ENCODE peak calls at places on chromosome 7, in five cellular contexts. One of them, this sample, is unnamed.

GRCh38 chr7:131945948-131946525 is 389.6 kb upstream of the PODXL start:
- DNase-seq in C1 segment of cervical spinal cord: no peak
- DNase-seq in SK-N-SH: peak
- DNase-seq in astrocyte of the hippocampus: no peak
- DNase-seq in activated naive CD8-positive, alpha-beta T cell treated with anti-CD3 and anti-CD28 coated beads, Interleukin-2, amount 50 U/mL, for 24 hours: no peak
- DNase-seq in this sample: no peak

GRCh38 chr7:37282093-37282444 is 166.6 kb downstream of the ELMO1 start:
- DNase-seq in astrocyte of the hippocampus: no peak
- DNase-seq in SK-N-SH: no peak
- DNase-seq in activated naive CD8-positive, alpha-beta T cell treated with anti-CD3 and anti-CD28 coated beads, Interleukin-2, amount 50 U/mL, for 24 hours: no peak
- DNase-seq in C1 segment of cervical spinal cord: no peak
- DNase-seq in this sample: no peak

GRCh38 chr7:66905689-66906088 is 15.3 kb upstream of the TMEM248 start:
- DNase-seq in astrocyte of the hippocampus: no peak
- DNase-seq in SK-N-SH: no peak
- DNase-seq in C1 segment of cervical spinal cord: no peak
- DNase-seq in activated naive CD8-positive, alpha-beta T cell treated with anti-CD3 and anti-CD28 coated beads, Interleukin-2, amount 50 U/mL, for 24 hours: no peak
- DNase-seq in this sample: no peak

GRCh38 chr7:158812684-158813083 is 16.6 kb downstream of the ESYT2 start:
- DNase-seq in C1 segment of cervical spinal cord: no peak
- DNase-seq in SK-N-SH: no peak
- DNase-seq in activated naive CD8-positive, alpha-beta T cell treated with anti-CD3 and anti-CD28 coated beads, Interleukin-2, amount 50 U/mL, for 24 hours: peak
- DNase-seq in astrocyte of the hippocampus: no peak
- DNase-seq in this sample: no peak

GRCh38 chr7:47392241-47392759 is 189.6 kb downstream of the TNS3 start:
- DNase-seq in activated naive CD8-positive, alpha-beta T cell treated with anti-CD3 and anti-CD28 coated beads, Interleukin-2, amount 50 U/mL, for 24 hours: no peak
- DNase-seq in SK-N-SH: no peak
- DNase-seq in astrocyte of the hippocampus: peak
- DNase-seq in C1 segment of cervical spinal cord: no peak
- DNase-seq in this sample: no peak

GRCh38 chr7:23593706-23594105 is 3.5 kb upstream of the CCDC126 start:
- DNase-seq in astrocyte of the hippocampus: no peak
- DNase-seq in SK-N-SH: no peak
- DNase-seq in C1 segment of cervical spinal cord: no peak
- DNase-seq in activated naive CD8-positive, alpha-beta T cell treated with anti-CD3 and anti-CD28 coated beads, Interleukin-2, amount 50 U/mL, for 24 hours: no peak
- DNase-seq in this sample: no peak

GRCh38 chr7:50739744-50740455 is 42.8 kb downstream of the GRB10 start:
- DNase-seq in activated naive CD8-positive, alpha-beta T cell treated with anti-CD3 and anti-CD28 coated beads, Interleukin-2, amount 50 U/mL, for 24 hours: peak
- DNase-seq in C1 segment of cervical spinal cord: no peak
- DNase-seq in SK-N-SH: no peak
- DNase-seq in astrocyte of the hippocampus: peak
- DNase-seq in this sample: no peak

GRCh38 chr7:2210551-2211258 is 22.0 kb downstream of the MAD1L1 start:
- DNase-seq in C1 segment of cervical spinal cord: no peak
- DNase-seq in astrocyte of the hippocampus: no peak
- DNase-seq in SK-N-SH: no peak
- DNase-seq in activated naive CD8-positive, alpha-beta T cell treated with anti-CD3 and anti-CD28 coated beads, Interleukin-2, amount 50 U/mL, for 24 hours: no peak
- DNase-seq in this sample: no peak

GRCh38 chr7:22219036-22219435 is 137.9 kb downstream of the RAPGEF5 start:
- DNase-seq in activated naive CD8-positive, alpha-beta T cell treated with anti-CD3 and anti-CD28 coated beads, Interleukin-2, amount 50 U/mL, for 24 hours: no peak
- DNase-seq in C1 segment of cervical spinal cord: no peak
- DNase-seq in SK-N-SH: no peak
- DNase-seq in astrocyte of the hippocampus: no peak
- DNase-seq in this sample: peak

GRCh38 chr7:88291401-88292173 is 15.1 kb downstream of the STEAP4 start:
- DNase-seq in SK-N-SH: no peak
- DNase-seq in C1 segment of cervical spinal cord: no peak
- DNase-seq in activated naive CD8-positive, alpha-beta T cell treated with anti-CD3 and anti-CD28 coated beads, Interleukin-2, amount 50 U/mL, for 24 hours: no peak
- DNase-seq in astrocyte of the hippocampus: peak
- DNase-seq in this sample: no peak

GRCh38 chr7:24701232-24701898 is 55.9 kb downstream of the GSDME start:
- DNase-seq in C1 segment of cervical spinal cord: no peak
- DNase-seq in SK-N-SH: no peak
- DNase-seq in astrocyte of the hippocampus: peak
- DNase-seq in activated naive CD8-positive, alpha-beta T cell treated with anti-CD3 and anti-CD28 coated beads, Interleukin-2, amount 50 U/mL, for 24 hours: no peak
- DNase-seq in this sample: peak

GRCh38 chr7:108529341-108529740 is 3.4 kb upstream of the PNPLA8 start:
- DNase-seq in activated naive CD8-positive, alpha-beta T cell treated with anti-CD3 and anti-CD28 coated beads, Interleukin-2, amount 50 U/mL, for 24 hours: no peak
- DNase-seq in C1 segment of cervical spinal cord: no peak
- DNase-seq in SK-N-SH: no peak
- DNase-seq in astrocyte of the hippocampus: no peak
- DNase-seq in this sample: no peak

GRCh38 chr7:64463636-64464375 is 99.1 kb downstream of the ZNF680 start:
- DNase-seq in activated naive CD8-positive, alpha-beta T cell treated with anti-CD3 and anti-CD28 coated beads, Interleukin-2, amount 50 U/mL, for 24 hours: peak
- DNase-seq in astrocyte of the hippocampus: peak
- DNase-seq in C1 segment of cervical spinal cord: no peak
- DNase-seq in SK-N-SH: peak
- DNase-seq in this sample: peak

GRCh38 chr7:132240821-132241422 is 335.3 kb downstream of the PLXNA4 start:
- DNase-seq in activated naive CD8-positive, alpha-beta T cell treated with anti-CD3 and anti-CD28 coated beads, Interleukin-2, amount 50 U/mL, for 24 hours: no peak
- DNase-seq in C1 segment of cervical spinal cord: no peak
- DNase-seq in SK-N-SH: no peak
- DNase-seq in astrocyte of the hippocampus: no peak
- DNase-seq in this sample: no peak

GRCh38 chr7:130974169-130974568 is 240.2 kb upstream of the KLF14 start:
- DNase-seq in SK-N-SH: no peak
- DNase-seq in C1 segment of cervical spinal cord: no peak
- DNase-seq in astrocyte of the hippocampus: no peak
- DNase-seq in activated naive CD8-positive, alpha-beta T cell treated with anti-CD3 and anti-CD28 coated beads, Interleukin-2, amount 50 U/mL, for 24 hours: no peak
- DNase-seq in this sample: no peak

GRCh38 chr7:10079572-10079971 is 894.1 kb upstream of the PHF14 start:
- DNase-seq in astrocyte of the hippocampus: no peak
- DNase-seq in SK-N-SH: no peak
- DNase-seq in C1 segment of cervical spinal cord: no peak
- DNase-seq in activated naive CD8-positive, alpha-beta T cell treated with anti-CD3 and anti-CD28 coated beads, Interleukin-2, amount 50 U/mL, for 24 hours: no peak
- DNase-seq in this sample: no peak

GRCh38 chr7:27185708-27186449 is 847 bp upstream of the HOXA11 start:
- DNase-seq in SK-N-SH: no peak
- DNase-seq in activated naive CD8-positive, alpha-beta T cell treated with anti-CD3 and anti-CD28 coated beads, Interleukin-2, amount 50 U/mL, for 24 hours: no peak
- DNase-seq in astrocyte of the hippocampus: no peak
- DNase-seq in C1 segment of cervical spinal cord: no peak
- DNase-seq in this sample: no peak

GRCh38 chr7:116954443-116954838 is 1.1 kb downstream of the ST7 start:
- DNase-seq in astrocyte of the hippocampus: no peak
- DNase-seq in SK-N-SH: no peak
- DNase-seq in C1 segment of cervical spinal cord: no peak
- DNase-seq in activated naive CD8-positive, alpha-beta T cell treated with anti-CD3 and anti-CD28 coated beads, Interleukin-2, amount 50 U/mL, for 24 hours: no peak
- DNase-seq in this sample: no peak

GRCh38 chr7:116511552-116512523 is 12.3 kb downstream of the CAV2 start:
- DNase-seq in activated naive CD8-positive, alpha-beta T cell treated with anti-CD3 and anti-CD28 coated beads, Interleukin-2, amount 50 U/mL, for 24 hours: peak
- DNase-seq in C1 segment of cervical spinal cord: no peak
- DNase-seq in astrocyte of the hippocampus: peak
- DNase-seq in SK-N-SH: no peak
- DNase-seq in this sample: no peak

GRCh38 chr7:158774916-158775315 is 54.4 kb downstream of the ESYT2 start:
- DNase-seq in astrocyte of the hippocampus: no peak
- DNase-seq in activated naive CD8-positive, alpha-beta T cell treated with anti-CD3 and anti-CD28 coated beads, Interleukin-2, amount 50 U/mL, for 24 hours: no peak
- DNase-seq in C1 segment of cervical spinal cord: no peak
- DNase-seq in SK-N-SH: no peak
- DNase-seq in this sample: no peak

GRCh38 chr7:18792866-18793595 is 297.5 kb downstream of the HDAC9 start:
- DNase-seq in SK-N-SH: no peak
- DNase-seq in astrocyte of the hippocampus: peak
- DNase-seq in C1 segment of cervical spinal cord: no peak
- DNase-seq in activated naive CD8-positive, alpha-beta T cell treated with anti-CD3 and anti-CD28 coated beads, Interleukin-2, amount 50 U/mL, for 24 hours: no peak
- DNase-seq in this sample: no peak

GRCh38 chr7:87784424-87784823 is 91.7 kb downstream of the SLC25A40 start:
- DNase-seq in astrocyte of the hippocampus: no peak
- DNase-seq in C1 segment of cervical spinal cord: no peak
- DNase-seq in SK-N-SH: no peak
- DNase-seq in activated naive CD8-positive, alpha-beta T cell treated with anti-CD3 and anti-CD28 coated beads, Interleukin-2, amount 50 U/mL, for 24 hours: no peak
- DNase-seq in this sample: no peak

GRCh38 chr7:5143935-5144903 is 45.8 kb upstream of the WIPI2 start:
- DNase-seq in astrocyte of the hippocampus: no peak
- DNase-seq in activated naive CD8-positive, alpha-beta T cell treated with anti-CD3 and anti-CD28 coated beads, Interleukin-2, amount 50 U/mL, for 24 hours: peak
- DNase-seq in C1 segment of cervical spinal cord: no peak
- DNase-seq in SK-N-SH: peak
- DNase-seq in this sample: peak

GRCh38 chr7:41245916-41246315 is 457.0 kb downstream of the INHBA start:
- DNase-seq in C1 segment of cervical spinal cord: no peak
- DNase-seq in SK-N-SH: no peak
- DNase-seq in activated naive CD8-positive, alpha-beta T cell treated with anti-CD3 and anti-CD28 coated beads, Interleukin-2, amount 50 U/mL, for 24 hours: no peak
- DNase-seq in astrocyte of the hippocampus: no peak
- DNase-seq in this sample: no peak

GRCh38 chr7:29989257-29989995 is at the start of gene SCRN1:
- DNase-seq in C1 segment of cervical spinal cord: no peak
- DNase-seq in astrocyte of the hippocampus: peak
- DNase-seq in SK-N-SH: peak
- DNase-seq in activated naive CD8-positive, alpha-beta T cell treated with anti-CD3 and anti-CD28 coated beads, Interleukin-2, amount 50 U/mL, for 24 hours: peak
- DNase-seq in this sample: peak

GRCh38 chr7:70776627-70777101 is 355.3 kb upstream of the GALNT17 start:
- DNase-seq in C1 segment of cervical spinal cord: no peak
- DNase-seq in SK-N-SH: no peak
- DNase-seq in astrocyte of the hippocampus: peak
- DNase-seq in activated naive CD8-positive, alpha-beta T cell treated with anti-CD3 and anti-CD28 coated beads, Interleukin-2, amount 50 U/mL, for 24 hours: no peak
- DNase-seq in this sample: peak

GRCh38 chr7:94012748-94013147 is 8.6 kb upstream of the BET1 start:
- DNase-seq in SK-N-SH: peak
- DNase-seq in astrocyte of the hippocampus: no peak
- DNase-seq in C1 segment of cervical spinal cord: no peak
- DNase-seq in activated naive CD8-positive, alpha-beta T cell treated with anti-CD3 and anti-CD28 coated beads, Interleukin-2, amount 50 U/mL, for 24 hours: no peak
- DNase-seq in this sample: no peak

GRCh38 chr7:93014410-93014809 is 103.4 kb downstream of the SAMD9 start:
- DNase-seq in C1 segment of cervical spinal cord: no peak
- DNase-seq in astrocyte of the hippocampus: peak
- DNase-seq in activated naive CD8-positive, alpha-beta T cell treated with anti-CD3 and anti-CD28 coated beads, Interleukin-2, amount 50 U/mL, for 24 hours: no peak
- DNase-seq in SK-N-SH: no peak
- DNase-seq in this sample: no peak

GRCh38 chr7:129169171-129169643 is 19.2 kb upstream of the SMO start:
- DNase-seq in SK-N-SH: no peak
- DNase-seq in activated naive CD8-positive, alpha-beta T cell treated with anti-CD3 and anti-CD28 coated beads, Interleukin-2, amount 50 U/mL, for 24 hours: peak
- DNase-seq in C1 segment of cervical spinal cord: no peak
- DNase-seq in astrocyte of the hippocampus: peak
- DNase-seq in this sample: no peak

GRCh38 chr7:106421181-106421762 is 136.5 kb upstream of the NAMPT start:
- DNase-seq in activated naive CD8-positive, alpha-beta T cell treated with anti-CD3 and anti-CD28 coated beads, Interleukin-2, amount 50 U/mL, for 24 hours: no peak
- DNase-seq in SK-N-SH: no peak
- DNase-seq in astrocyte of the hippocampus: peak
- DNase-seq in C1 segment of cervical spinal cord: no peak
- DNase-seq in this sample: peak

GRCh38 chr7:158887594-158887993 is 31.2 kb downstream of the DYNC2I1 start:
- DNase-seq in C1 segment of cervical spinal cord: no peak
- DNase-seq in astrocyte of the hippocampus: no peak
- DNase-seq in SK-N-SH: peak
- DNase-seq in activated naive CD8-positive, alpha-beta T cell treated with anti-CD3 and anti-CD28 coated beads, Interleukin-2, amount 50 U/mL, for 24 hours: no peak
- DNase-seq in this sample: no peak

GRCh38 chr7:41383596-41383995 is 319.3 kb downstream of the INHBA start:
- DNase-seq in SK-N-SH: no peak
- DNase-seq in astrocyte of the hippocampus: peak
- DNase-seq in activated naive CD8-positive, alpha-beta T cell treated with anti-CD3 and anti-CD28 coated beads, Interleukin-2, amount 50 U/mL, for 24 hours: no peak
- DNase-seq in C1 segment of cervical spinal cord: no peak
- DNase-seq in this sample: no peak

GRCh38 chr7:140417456-140418155 is 13.7 kb downstream of the RAB19 start:
- DNase-seq in astrocyte of the hippocampus: no peak
- DNase-seq in SK-N-SH: no peak
- DNase-seq in activated naive CD8-positive, alpha-beta T cell treated with anti-CD3 and anti-CD28 coated beads, Interleukin-2, amount 50 U/mL, for 24 hours: no peak
- DNase-seq in C1 segment of cervical spinal cord: no peak
- DNase-seq in this sample: no peak

GRCh38 chr7:53811555-53812079 is 730.6 kb upstream of the VSTM2A start:
- DNase-seq in SK-N-SH: no peak
- DNase-seq in C1 segment of cervical spinal cord: no peak
- DNase-seq in astrocyte of the hippocampus: no peak
- DNase-seq in activated naive CD8-positive, alpha-beta T cell treated with anti-CD3 and anti-CD28 coated beads, Interleukin-2, amount 50 U/mL, for 24 hours: no peak
- DNase-seq in this sample: no peak

GRCh38 chr7:94655884-94656657 is at the start of gene SGCE:
- DNase-seq in activated naive CD8-positive, alpha-beta T cell treated with anti-CD3 and anti-CD28 coated beads, Interleukin-2, amount 50 U/mL, for 24 hours: peak
- DNase-seq in astrocyte of the hippocampus: peak
- DNase-seq in SK-N-SH: peak
- DNase-seq in C1 segment of cervical spinal cord: peak
- DNase-seq in this sample: peak

This sample was measured in occipital lobe.